ENCODE peak calls at places on chromosomes 16 and 17, in nine cellular contexts. F, Z, Y, X, O, M, P, K and B are unnamed samples.
A peak's percentile ranks its signal among the peaks of the same experiment; 100 is the strongest.

GRCh38 chr16:63346000-63346399 is 1309.8 kb upstream of the CDH8 start:
- ATAC-seq in F (no peak), Z (no peak), Y (no peak), X (no peak), O (no peak), M (no peak), P (no peak), K (no peak), B (no peak)

GRCh38 chr16:26645629-26646028 is 421.1 kb upstream of the C16orf82 start:
- ATAC-seq in F (no peak), Z (no peak), Y (no peak), X (no peak), O (peak; percentile 90), M (no peak), P (no peak), K (no peak), B (no peak)

GRCh38 chr16:25138130-25138529 is 26.6 kb downstream of the LCMT1 start:
- ATAC-seq in F (peak; percentile 49), Z (no peak), Y (no peak), X (no peak), O (peak; percentile 60), M (no peak), P (no peak), K (no peak), B (no peak)

GRCh38 chr17:46982577-46982976 is 3.5 kb upstream of the RPRML start:
- ATAC-seq in F (no peak), Z (no peak), Y (no peak), X (no peak), O (no peak), M (no peak), P (no peak), K (no peak), B (no peak)

GRCh38 chr16:85600905-85601639 is 12.1 kb upstream of the GSE1 start:
- ATAC-seq in F (peak; percentile 40), Z (no peak), Y (no peak), X (no peak), O (peak; percentile 72), M (peak; percentile 15), P (no peak), K (no peak), B (no peak)

GRCh38 chr17:29074488-29074887 is 31.5 kb downstream of the PIPOX start:
- ATAC-seq in F (no peak), Z (no peak), Y (no peak), X (no peak), O (no peak), M (peak; percentile 9), P (no peak), K (peak; percentile 27), B (no peak)

GRCh38 chr16:81519298-81520150 is 74.9 kb downstream of the CMIP start:
- ATAC-seq in F (no peak), Z (peak; percentile 19), Y (peak; percentile 44), X (no peak), O (no peak), M (no peak), P (no peak), K (no peak), B (no peak)

GRCh38 chr17:6138761-6139446 is 68.7 kb downstream of the WSCD1 start:
- ATAC-seq in F (no peak), Z (no peak), Y (no peak), X (no peak), O (no peak), M (no peak), P (no peak), K (no peak), B (no peak)

GRCh38 chr17:3951003-3951402 is 13.2 kb downstream of the ATP2A3 start:
- ATAC-seq in F (no peak), Z (no peak), Y (no peak), X (no peak), O (no peak), M (no peak), P (no peak), K (no peak), B (no peak)

GRCh38 chr16:1102921-1103648 is 7.0 kb upstream of the C1QTNF8 start:
- ATAC-seq in F (no peak), Z (peak; percentile 84), Y (peak; percentile 66), X (peak; percentile 41), O (peak; percentile 92), M (peak; percentile 50), P (peak; percentile 73), K (peak; percentile 30), B (peak; percentile 50)

GRCh38 chr17:80738406-80738805 is 193.8 kb downstream of the RPTOR start:
- ATAC-seq in F (no peak), Z (peak; percentile 58), Y (peak; percentile 74), X (no peak), O (no peak), M (no peak), P (no peak), K (no peak), B (no peak)

GRCh38 chr16:70686376-70687171 is 721 bp upstream of the MTSS2 start:
- ATAC-seq in F (peak; percentile 10), Z (no peak), Y (no peak), X (peak; percentile 9), O (no peak), M (peak; percentile 0), P (peak; percentile 6), K (no peak), B (peak; percentile 0)

GRCh38 chr17:31560836-31561235 is 169.4 kb downstream of the RAB11FIP4 start:
- ATAC-seq in F (no peak), Z (no peak), Y (no peak), X (peak; percentile 35), O (no peak), M (no peak), P (no peak), K (no peak), B (no peak)

GRCh38 chr16:185213-185612 is 5.0 kb downstream of the HBQ1 start:
- ATAC-seq in F (no peak), Z (no peak), Y (no peak), X (no peak), O (no peak), M (no peak), P (no peak), K (no peak), B (no peak)

GRCh38 chr16:65154321-65154720 is 32.5 kb upstream of the CDH11 start:
- ATAC-seq in F (no peak), Z (no peak), Y (no peak), X (no peak), O (no peak), M (no peak), P (no peak), K (no peak), B (no peak)

GRCh38 chr16:4314532-4315184 is 1.2 kb upstream of the GLIS2 start:
- ATAC-seq in F (peak; percentile 20), Z (peak; percentile 5), Y (no peak), X (peak; percentile 9), O (peak; percentile 18), M (peak; percentile 0), P (peak; percentile 16), K (peak; percentile 1), B (peak; percentile 2)

GRCh38 chr17:69602969-69603368 is 188.5 kb downstream of the MAP2K6 start:
- ATAC-seq in F (no peak), Z (no peak), Y (no peak), X (no peak), O (no peak), M (no peak), P (no peak), K (no peak), B (no peak)

GRCh38 chr17:50905460-50905803 is 39.3 kb upstream of the TOB1 start:
- ATAC-seq in F (no peak), Z (peak; percentile 17), Y (no peak), X (no peak), O (peak; percentile 10), M (no peak), P (peak; percentile 71), K (no peak), B (no peak)
- H3K27ac ChIP-seq in F (peak overlapping the region; percentile 67), Z (peak overlapping the region; percentile 81), Y (peak overlapping the region; percentile 84), X (peak overlapping the region; percentile 89), O (no peak overlapping the region), M (no peak overlapping the region), P (peak overlapping the region; percentile 90), K (peak overlapping the region; percentile 88), B (peak overlapping the region; percentile 92)

GRCh38 chr17:43817826-43818225 is 15.1 kb downstream of the MPP3 start:
- ATAC-seq in F (no peak), Z (no peak), Y (no peak), X (no peak), O (no peak), M (no peak), P (no peak), K (no peak), B (no peak)
- H3K27ac ChIP-seq in F (no peak overlapping the region), Z (no peak overlapping the region), Y (no peak overlapping the region), X (no peak overlapping the region), O (no peak overlapping the region), M (peak overlapping the region; percentile 50), P (no peak overlapping the region), K (peak overlapping the region; percentile 44), B (no peak overlapping the region)

GRCh38 chr17:43790311-43790940 is 10.2 kb downstream of the CFAP97D1 start:
- ATAC-seq in F (no peak), Z (peak; percentile 65), Y (peak; percentile 52), X (peak; percentile 72), O (no peak), M (peak; percentile 42), P (no peak), K (no peak), B (no peak)
- H3K27ac ChIP-seq in F (no peak overlapping the region), Z (no peak overlapping the region), Y (no peak overlapping the region), X (no peak overlapping the region), O (no peak overlapping the region), M (no peak overlapping the region), P (no peak overlapping the region), K (no peak overlapping the region), B (no peak overlapping the region)

GRCh38 chr16:21162661-21163151 is 4.2 kb downstream of the LDAF1 start:
- ATAC-seq in F (no peak), Z (no peak), Y (no peak), X (no peak), O (no peak), M (no peak), P (peak; percentile 33), K (no peak), B (no peak)
- H3K27ac ChIP-seq in F (no peak overlapping the region), Z (no peak overlapping the region), Y (no peak overlapping the region), X (peak overlapping the region; percentile 68), O (no peak overlapping the region), M (peak overlapping the region; percentile 48), P (no peak overlapping the region), K (peak overlapping the region; percentile 25), B (peak overlapping the region; percentile 78)